ENCODE peak calls at places on chromosomes 12 and 14, in six cellular contexts. T is neural crest cell, M is tibial artery, S is midbrain, Z is NCI-H460, A is NCI-H1436 treated with DMSO at 0.1 percent for 48 hours. G is an unnamed sample.

GRCh38 chr14:28879571-28879970 is 113.0 kb downstream of the FOXG1 start:
- DNase-seq in S (no peak), A (no peak), Z (no peak), T (no peak), M (no peak), G (no peak)

GRCh38 chr12:56221233-56221756 is 427 bp downstream of the RNF41 start:
- DNase-seq in M (peak; percentile 88), S (peak; percentile 28), T (peak; percentile 14), Z (no peak), A (no peak), G (peak; percentile 65)

GRCh38 chr12:110965574-110965973 is 45.2 kb upstream of the MYL2 start:
- DNase-seq in S (no peak), T (no peak), M (no peak), A (no peak), Z (no peak), G (no peak)

GRCh38 chr12:20376984-20377383 is 8.6 kb downstream of the PDE3A start:
- DNase-seq in M (no peak), Z (no peak), A (no peak), T (no peak), S (no peak), G (no peak)

GRCh38 chr12:46154221-46154975 is 114.4 kb downstream of the SLC38A1 start:
- DNase-seq in T (no peak), Z (no peak), S (no peak), M (no peak), A (no peak), G (no peak)

GRCh38 chr12:3515506-3515905 is 24.5 kb downstream of the PRMT8 start:
- DNase-seq in Z (no peak), T (no peak), M (no peak), A (no peak), S (no peak), G (no peak)

GRCh38 chr14:78278464-78278863 is 108.3 kb downstream of the NRXN3 start:
- DNase-seq in M (no peak), A (no peak), T (no peak), Z (no peak), S (no peak), G (no peak)

GRCh38 chr12:54358620-54358944 is 5.7 kb downstream of the GPR84 start:
- DNase-seq in M (no peak), Z (no peak), S (peak; percentile 66), A (no peak), T (no peak), G (no peak)

GRCh38 chr14:62015248-62015647 is 253.0 kb downstream of the SNAPC1 start:
- DNase-seq in Z (no peak), A (no peak), T (no peak), M (no peak), S (no peak), G (no peak)

GRCh38 chr14:82667501-82667900 is 1133.8 kb upstream of the SEL1L start:
- DNase-seq in Z (no peak), A (no peak), S (no peak), M (no peak), T (no peak), G (no peak)

GRCh38 chr12:101891462-101891971 is 14.1 kb downstream of the DRAM1 start:
- DNase-seq in M (no peak), S (no peak), A (no peak), Z (no peak), T (no peak), G (no peak)

GRCh38 chr12:101759396-101760047 is 20.3 kb upstream of the SYCP3 start:
- DNase-seq in S (no peak), A (no peak), M (no peak), Z (peak; percentile 40), T (no peak), G (no peak)

GRCh38 chr14:84937449-84937848 is 592.5 kb upstream of the FLRT2 start:
- DNase-seq in A (no peak), S (no peak), M (no peak), T (no peak), Z (no peak), G (no peak)